ENCODE peak calls at places on chromosomes 11 and 22, in seven cellular contexts. J is HCT116, U is WTC11, X is HepG2, L is H1, Q is GM12878, R is K562. S is an unnamed sample.

GRCh38 chr11:64742087-64742939 is 1.6 kb downstream of the RASGRP2 start:
- DNase-seq in J (no peak), U (peak; percentile 54), X (no peak), L (peak; percentile 81), Q (no peak), R (peak; percentile 63), S (no peak)

GRCh38 chr11:10139656-10140055 is 154.4 kb downstream of the SBF2 start:
- DNase-seq in J (no peak), U (no peak), X (no peak), L (no peak), Q (no peak), R (no peak), S (no peak)

GRCh38 chr11:3341298-3341697 is 37.6 kb downstream of the ZNF195 start:
- DNase-seq in J (peak; percentile 18), U (peak; percentile 81), X (peak; percentile 28), L (peak; percentile 92), Q (no peak), R (peak; percentile 34), S (peak; percentile 60)

GRCh38 chr11:47587733-47588326 is 1.4 kb downstream of the FAM180B start:
- DNase-seq in J (no peak), U (no peak), X (no peak), L (no peak), Q (no peak), R (no peak), S (no peak)

GRCh38 chr11:31779268-31779879 is 31.7 kb downstream of the PAX6 start:
- DNase-seq in J (no peak), U (no peak), X (no peak), L (no peak), Q (no peak), R (no peak), S (no peak)

GRCh38 chr22:39382410-39382809 is 17.2 kb upstream of the TAB1 start:
- DNase-seq in J (no peak), U (no peak), X (no peak), L (no peak), Q (peak; percentile 62), R (no peak), S (no peak)

GRCh38 chr22:37634505-37635002 is 4.9 kb upstream of the SH3BP1 start:
- DNase-seq in J (no peak), U (no peak), X (no peak), L (peak; percentile 53), Q (no peak), R (peak; percentile 33), S (no peak)

GRCh38 chr11:55942785-55943392 is 6.7 kb upstream of the OR5I1 start:
- DNase-seq in J (peak; percentile 18), U (no peak), X (peak; percentile 23), L (no peak), Q (no peak), R (peak; percentile 5), S (peak; percentile 4)

GRCh38 chr22:17232406-17232805 is 13.2 kb upstream of the ADA2 start:
- DNase-seq in J (no peak), U (peak; percentile 31), X (no peak), L (no peak), Q (no peak), R (no peak), S (no peak)

GRCh38 chr11:33179431-33179830 is 18.2 kb upstream of the CSTF3 start:
- DNase-seq in J (no peak), U (no peak), X (no peak), L (no peak), Q (no peak), R (no peak), S (no peak)

GRCh38 chr11:116471608-116472007 is 301.2 kb downstream of the BUD13 start:
- DNase-seq in J (peak; percentile 32), U (no peak), X (peak; percentile 28), L (no peak), Q (no peak), R (no peak), S (no peak)

GRCh38 chr11:1472180-1473005 is 14.2 kb downstream of the MOB2 start:
- DNase-seq in J (no peak), U (no peak), X (no peak), L (no peak), Q (no peak), R (no peak), S (no peak)

GRCh38 chr11:19907008-19907579 is 194.5 kb downstream of the NAV2 start:
- DNase-seq in J (no peak), U (no peak), X (peak; percentile 64), L (no peak), Q (peak; percentile 3), R (no peak), S (no peak)

GRCh38 chr11:7524831-7525230 is 11.0 kb downstream of the PPFIBP2 start:
- DNase-seq in J (no peak), U (no peak), X (no peak), L (no peak), Q (no peak), R (no peak), S (no peak)

GRCh38 chr11:128448487-128448886 is 138.9 kb downstream of the ETS1 start:
- DNase-seq in J (peak; percentile 95), U (no peak), X (peak; percentile 89), L (no peak), Q (no peak), R (no peak), S (no peak)

GRCh38 chr11:68048681-68049508 is 10.1 kb downstream of the TCIRG1 start:
- DNase-seq in J (no peak), U (no peak), X (no peak), L (no peak), Q (no peak), R (no peak), S (no peak)

GRCh38 chr22:29314537-29315285 is 786 bp downstream of the RASL10A start:
- DNase-seq in J (no peak), U (no peak), X (no peak), L (peak; percentile 65), Q (no peak), R (no peak), S (no peak)
- TF ChIP-seq SP1 in J (no peak), U (peak; percentile 22), X (no peak), L (no peak), Q (no peak), R (no peak), S (no peak)

DNA sequence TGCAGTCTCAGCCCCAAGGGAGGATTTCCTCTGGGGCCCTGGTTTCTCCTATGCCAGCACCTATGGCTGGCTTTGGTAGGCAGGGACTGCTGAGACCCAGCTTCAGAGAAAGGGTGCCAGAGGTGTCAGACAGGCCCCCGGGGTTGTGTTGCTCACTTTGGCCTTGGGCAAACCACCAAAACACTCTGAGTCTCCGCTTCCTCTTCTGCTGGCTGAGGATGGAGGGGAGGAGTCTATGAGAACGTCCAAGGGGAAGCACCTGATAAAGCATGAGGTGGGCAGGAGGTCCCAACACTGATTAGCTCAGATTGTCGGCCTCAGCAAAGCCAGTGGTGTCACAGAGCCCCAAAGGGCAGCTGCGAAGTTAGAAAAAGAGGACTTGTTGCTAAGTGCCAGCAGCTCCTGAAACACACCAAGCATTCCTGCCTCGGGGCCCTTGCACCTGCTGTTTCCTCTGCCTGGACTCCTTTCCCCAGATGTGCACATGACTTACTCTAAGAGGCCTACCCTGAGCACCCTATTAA is 10.5 kb downstream of the SMTNL1 start:
- DNase-seq in J (no peak), U (no peak), X (no peak), L (no peak), Q (no peak), R (no peak), S (no peak)
- TF ChIP-seq SP1 in J (no peak), U (no peak), X (no peak), L (no peak), Q (no peak), R (no peak), S (no peak)

GRCh38 chr11:119195680-119196079 is 10.4 kb downstream of the NHERF4 start:
- DNase-seq in J (peak; percentile 70), U (peak; percentile 94), X (peak; percentile 43), L (peak; percentile 92), Q (no peak), R (peak; percentile 64), S (peak; percentile 68)
- TF ChIP-seq SP1 in J (peak; percentile 83), U (no peak), X (no peak), L (peak; percentile 97), Q (peak; percentile 61), R (no peak), S (no peak)

DNA sequence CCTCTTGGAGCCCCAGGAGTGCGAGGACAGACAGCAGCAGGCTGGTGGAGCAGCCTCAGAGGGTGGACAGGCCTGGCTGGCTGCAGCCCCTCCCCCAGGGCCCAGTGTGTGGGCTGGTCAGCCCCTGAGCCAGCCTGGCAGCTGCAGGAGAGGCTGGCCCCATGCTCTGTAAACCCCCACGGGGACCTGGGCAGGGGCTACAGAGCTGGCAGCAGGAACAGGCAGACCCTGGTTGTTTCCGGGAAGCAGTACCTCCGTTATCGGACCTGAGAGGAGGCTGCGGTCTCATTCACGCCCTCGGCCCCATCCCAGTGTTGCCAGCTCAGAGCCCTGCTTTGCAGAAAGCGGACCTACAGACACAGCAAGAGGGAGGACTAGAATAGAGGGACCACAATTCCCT is 38.5 kb upstream of the COMT start:
- DNase-seq in J (no peak), U (no peak), X (no peak), L (no peak), Q (no peak), R (no peak), S (no peak)
- TF ChIP-seq SP1 in J (no peak), U (no peak), X (no peak), L (no peak), Q (no peak), R (no peak), S (no peak)

GRCh38 chr11:125155767-125156166 is 8.8 kb upstream of the PKNOX2 start:
- DNase-seq in J (no peak), U (no peak), X (no peak), L (no peak), Q (no peak), R (no peak), S (no peak)
- TF ChIP-seq SP1 in J (no peak), U (no peak), X (no peak), L (no peak), Q (no peak), R (no peak), S (no peak)

GRCh38 chr22:45832180-45832579 is 144.8 kb downstream of the WNT7B start:
- DNase-seq in J (no peak), U (no peak), X (no peak), L (no peak), Q (no peak), R (no peak), S (no peak)

GRCh38 chr22:45834795-45835194 is 142.2 kb downstream of the WNT7B start:
- DNase-seq in J (no peak), U (no peak), X (no peak), L (no peak), Q (no peak), R (no peak), S (no peak)

GRCh38 chr22:45834241-45834640 is 142.7 kb downstream of the WNT7B start:
- DNase-seq in J (no peak), U (no peak), X (no peak), L (no peak), Q (no peak), R (no peak), S (no peak)

GRCh38 chr22:45832959-45833580 is 143.9 kb downstream of the WNT7B start:
- DNase-seq in J (no peak), U (no peak), X (no peak), L (no peak), Q (no peak), R (no peak), S (no peak)

DNA sequence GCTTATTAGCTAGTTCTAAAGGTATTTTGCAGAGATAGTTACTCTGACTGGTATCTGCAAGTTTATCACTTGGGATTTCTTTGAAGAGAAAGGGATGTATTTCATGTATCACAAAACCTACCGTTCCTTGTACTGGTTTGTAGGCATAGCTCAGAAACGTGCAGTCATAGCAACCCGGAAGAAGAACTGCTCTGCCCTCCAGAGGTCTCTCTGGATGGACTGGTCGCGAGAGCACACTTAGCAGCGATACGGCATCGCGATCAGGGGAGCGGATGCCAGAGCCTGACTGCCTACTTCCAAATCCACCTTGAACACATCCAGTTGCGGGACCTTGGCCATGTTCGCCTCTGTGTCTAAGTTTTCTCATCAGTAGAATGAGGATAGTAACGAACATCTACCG is 143.3 kb downstream of the WNT7B start:
- DNase-seq in J (no peak), U (no peak), X (no peak), L (no peak), Q (no peak), R (no peak), S (no peak)
- TF ChIP-seq SP1 in J (no peak), U (no peak), X (no peak), L (no peak), Q (no peak), R (no peak), S (no peak)

S was measured in HEK293T.